ENCODE peak calls at places on chromosomes 5 and 9, in ten cellular contexts. Z, Y, M, S, W, K, O, N, E and I are unnamed samples.
A peak's percentile ranks its signal among the peaks of the same experiment; 100 is the strongest.

GRCh38 chr9:93200989-93201339 is 17.0 kb downstream of the WNK2 start:
- DNase-seq in Z (no peak), N (no peak), S (no peak), O (no peak), K (no peak), E (no peak), Y (no peak), M (no peak), W (no peak), I (no peak)

GRCh38 chr5:132070460-132071337 is 2.9 kb upstream of the CSF2 start:
- DNase-seq in M (peak; percentile 32), N (no peak), Z (no peak), K (no peak), W (peak; percentile 41), E (no peak), Y (peak; percentile 18), S (no peak), O (peak; percentile 30), I (no peak)

GRCh38 chr9:7154003-7154619 is 396.3 kb downstream of the KDM4C start:
- DNase-seq in K (no peak), Z (no peak), O (no peak), S (no peak), E (no peak), N (no peak), M (no peak), Y (no peak), W (no peak), I (no peak)

GRCh38 chr5:112491257-112491656 is 72.2 kb upstream of the EPB41L4A start:
- DNase-seq in M (peak; percentile 7), S (no peak), W (no peak), K (no peak), N (no peak), Z (no peak), E (no peak), O (no peak), Y (no peak), I (peak; percentile 19)

GRCh38 chr5:62596691-62597090 is 18.1 kb downstream of the LRRC70 start:
- DNase-seq in K (no peak), S (no peak), Y (no peak), O (no peak), Z (no peak), E (no peak), M (peak; percentile 10), W (no peak), N (no peak), I (peak; percentile 7)

GRCh38 chr5:74465724-74466123 is 174.8 kb downstream of the ENC1 start:
- DNase-seq in W (no peak), E (no peak), Y (no peak), M (no peak), O (no peak), N (no peak), K (no peak), Z (no peak), S (no peak), I (no peak)

GRCh38 chr5:97019435-97020117 is 83.7 kb downstream of the LNPEP start:
- DNase-seq in M (no peak), Y (peak; percentile 56), E (no peak), O (no peak), S (peak; percentile 45), N (no peak), Z (no peak), W (peak; percentile 53), K (no peak), I (peak; percentile 7)

GRCh38 chr5:140293091-140293996 is 9.6 kb downstream of the PFDN1 start:
- DNase-seq in K (no peak), M (peak; percentile 66), N (no peak), O (no peak), W (no peak), Z (no peak), Y (peak; percentile 42), S (no peak), E (no peak), I (peak; percentile 56)

GRCh38 chr9:96258967-96259366 is 43.0 kb downstream of the HSD17B3 start:
- DNase-seq in N (no peak), W (no peak), S (no peak), K (no peak), E (no peak), Y (no peak), Z (no peak), M (no peak), O (no peak), I (no peak)

GRCh38 chr9:101536938-101537337 is 3.3 kb downstream of the RNF20 start:
- DNase-seq in N (no peak), Y (peak; percentile 43), K (no peak), O (no peak), S (no peak), W (peak; percentile 25), M (peak; percentile 47), E (no peak), Z (no peak), I (peak; percentile 65)

GRCh38 chr5:79133121-79133656 is 21.6 kb downstream of the BHMT start:
- DNase-seq in S (no peak), E (no peak), M (peak; percentile 63), O (no peak), K (no peak), W (no peak), Z (no peak), Y (peak; percentile 73), N (peak; percentile 14), I (peak; percentile 55)

GRCh38 chr5:77776606-77777206 is 567 bp upstream of the TBCA start:
- DNase-seq in O (no peak), S (no peak), Y (no peak), Z (no peak), M (no peak), N (no peak), E (no peak), K (no peak), W (no peak), I (no peak)

GRCh38 chr5:77774981-77775772 is 962 bp downstream of the TBCA start:
- DNase-seq in N (no peak), W (peak; percentile 42), M (peak; percentile 54), Z (no peak), Y (no peak), S (no peak), K (no peak), O (no peak), E (no peak), I (no peak)

GRCh38 chr5:77777911-77778310 is 1.8 kb upstream of the TBCA start:
- DNase-seq in E (no peak), N (no peak), K (no peak), O (no peak), Y (no peak), S (no peak), W (no peak), Z (no peak), M (no peak), I (no peak)

GRCh38 chr5:77777281-77777892 is 1.2 kb upstream of the TBCA start:
- DNase-seq in N (no peak), S (no peak), M (peak; percentile 36), K (no peak), Z (no peak), E (no peak), O (no peak), Y (no peak), W (no peak), I (peak; percentile 76)

DNA sequence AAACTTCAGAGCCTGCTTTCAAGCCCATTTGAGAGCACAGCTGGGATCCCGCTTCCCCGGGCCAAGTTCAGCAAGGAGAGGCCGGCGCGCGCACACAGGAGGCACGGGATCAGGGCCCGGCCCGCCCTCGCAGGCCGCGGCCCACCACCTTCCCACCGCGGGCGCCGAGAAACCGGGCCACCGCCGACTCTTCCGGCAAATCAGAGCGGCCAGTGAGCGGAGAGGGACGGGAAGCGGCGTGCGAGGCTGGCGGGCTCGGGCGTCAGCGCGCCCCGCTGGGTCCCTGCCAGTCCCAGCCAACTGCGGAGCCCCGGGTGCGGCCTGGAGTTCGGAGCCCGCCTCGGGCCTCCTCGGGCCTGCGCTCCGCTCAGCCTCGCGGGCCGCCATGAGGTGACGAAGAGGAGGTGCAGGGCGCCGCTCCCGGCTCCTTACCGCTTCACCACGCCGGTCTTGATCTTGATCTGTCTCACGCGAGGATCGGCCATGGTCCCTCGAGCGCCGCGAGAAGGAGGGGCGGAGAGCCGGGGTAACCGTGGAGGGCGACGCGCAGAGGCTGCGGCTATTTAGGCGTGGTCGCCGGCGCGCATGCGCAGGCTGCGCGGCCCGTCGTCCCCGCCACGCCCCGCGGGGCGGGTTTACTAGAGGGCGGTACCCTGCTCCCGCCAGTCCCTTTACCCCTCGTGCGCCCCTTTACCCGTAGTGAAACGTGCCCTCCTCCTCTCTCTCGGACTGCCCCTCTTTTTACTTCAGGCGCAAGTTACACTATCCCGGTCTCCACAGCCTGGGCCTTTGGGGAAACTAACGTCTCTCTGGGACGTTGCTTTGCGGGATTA is at the start of gene TBCA:
- DNase-seq in M (peak; percentile 89), K (peak; percentile 88), Y (peak; percentile 93), E (peak; percentile 85), O (peak; percentile 94), S (peak; percentile 24), W (peak; percentile 78), Z (peak; percentile 95), N (peak; percentile 51), I (peak; percentile 88)
- TF ChIP-seq CTCF in M (no peak), K (no peak), Y (no peak), E (peak; percentile 41), O (no peak), S (no peak), W (peak; percentile 30), Z (peak; percentile 35), N (peak; percentile 14), I (peak; percentile 12)

GRCh38 chr5:343461-344401 is 22.2 kb downstream of the AHRR start:
- DNase-seq in M (peak; percentile 46), K (peak; percentile 69), W (peak; percentile 47), S (no peak), O (peak; percentile 82), Z (peak; percentile 84), N (no peak), Y (peak; percentile 58), E (no peak), I (peak; percentile 47)
- H3K4me3 ChIP-seq in M (peak overlapping the region; percentile 30), K (peak overlapping the region; percentile 51), W (peak overlapping the region; percentile 49), S (peak overlapping the region; percentile 49), O (peak overlapping the region; percentile 16), Z (peak overlapping the region; percentile 55), N (peak overlapping the region; percentile 17), Y (peak overlapping the region; percentile 30), E (peak overlapping the region; percentile 33), I (peak overlapping the region; percentile 7)

GRCh38 chr9:131393622-131394463 is at the start of gene PRRC2B:
- DNase-seq in O (peak; percentile 96), N (no peak), K (peak; percentile 89), Y (peak; percentile 73), E (peak; percentile 85), M (peak; percentile 61), Z (peak; percentile 94), S (no peak), W (peak; percentile 57), I (peak; percentile 83)
- TF ChIP-seq CTCF in O (peak; percentile 45), N (no peak), K (peak; percentile 65), Y (peak; percentile 37), E (peak; percentile 67), M (no peak), Z (peak; percentile 28), S (peak; percentile 51), W (peak; percentile 43), I (peak; percentile 20)

DNA sequence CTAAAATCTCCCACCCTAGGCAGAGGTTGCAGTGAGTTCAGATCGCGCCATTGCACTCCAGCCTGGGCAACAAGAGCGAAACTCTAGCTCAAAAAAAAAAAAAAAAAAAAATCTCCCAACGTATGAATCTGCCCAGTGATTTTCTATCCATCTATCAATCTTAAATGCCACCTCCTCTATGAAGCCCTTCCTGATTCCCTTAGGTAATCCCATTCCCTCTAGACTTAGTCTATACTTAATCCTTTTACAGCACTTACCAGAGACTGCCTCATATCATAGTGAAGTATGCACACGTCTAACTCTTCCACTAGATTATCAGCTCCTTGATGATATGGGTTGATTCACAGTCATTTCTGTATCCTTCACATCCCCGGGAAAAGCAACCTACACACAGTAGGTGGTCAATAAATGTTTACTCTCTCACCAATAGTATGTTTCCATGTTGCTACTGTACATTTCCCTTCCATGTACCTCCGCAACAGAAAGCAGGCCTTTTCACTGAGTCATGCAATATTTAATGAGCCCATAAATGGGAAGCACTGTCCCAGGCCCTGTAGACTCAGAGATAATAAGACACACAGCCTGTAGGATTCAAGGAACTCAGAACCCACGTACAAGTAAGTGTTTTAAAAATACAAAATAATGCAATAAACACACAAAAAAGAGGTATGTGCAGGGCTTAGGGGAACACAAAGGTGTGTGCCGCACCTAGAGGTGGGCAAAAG is 1.2 kb downstream of the DROSHA start:
- DNase-seq in N (no peak), W (no peak), O (no peak), K (no peak), M (no peak), Y (no peak), S (no peak), E (no peak), Z (no peak), I (peak; percentile 27)
- H3K4me3 ChIP-seq in N (peak overlapping the region; percentile 91), W (peak overlapping the region; percentile 71), O (peak overlapping the region; percentile 58), K (peak overlapping the region; percentile 75), M (peak overlapping the region; percentile 96), Y (peak overlapping the region; percentile 97), S (peak overlapping the region; percentile 94), E (peak overlapping the region; percentile 86), Z (peak overlapping the region; percentile 93), I (peak overlapping the region; percentile 98)